ENCODE peak calls at places on chromosomes 7 and 10, in ten cellular contexts. Y is lung microvascular endothelial cell; J is heart right ventricle; L is NCI-H2029; T is NCI-H1694; Z is activated CD4-positive, CD25-positive, alpha-beta regulatory T cell; P is foreskin fibroblast; K is activated naive CD4-positive, alpha-beta T cell; B is activated T-cell treated with anti-CD3 and anti-CD28 coated beads, Interleukin-2, amount 50 U/mL, for 72 hours; G is COR-L47. M is an unnamed sample.

GRCh38 chr7:24283559-24283899 is 461 bp upstream of the NPY start:
- DNase-seq in G (no peak), T (no peak), B (no peak), K (no peak), Y (no peak), Z (no peak), J (no peak), P (no peak), L (no peak), M (no peak)

GRCh38 chr10:27449571-27449970 is 54.5 kb upstream of the RAB18 start:
- DNase-seq in T (no peak), K (no peak), P (no peak), Y (no peak), Z (no peak), J (no peak), G (no peak), B (no peak), L (no peak), M (no peak)

GRCh38 chr7:49094866-49095265 is 170.5 kb downstream of the CDC14C start:
- DNase-seq in P (no peak), L (no peak), Z (no peak), K (no peak), B (no peak), J (no peak), T (no peak), Y (no peak), G (no peak), M (no peak)

GRCh38 chr10:110746254-110746826 is 102.2 kb downstream of the RBM20 start:
- DNase-seq in K (peak), P (peak), L (peak), Y (peak), T (peak), J (no peak), Z (no peak), G (peak), B (peak), M (peak)

GRCh38 chr7:104862719-104863118 is 151.3 kb upstream of the KMT2E start:
- DNase-seq in K (no peak), L (no peak), P (peak), Z (no peak), T (peak), Y (peak), J (no peak), G (peak), B (no peak), M (no peak)

GRCh38 chr10:114010316-114010715 is 33.4 kb upstream of the ADRB1 start:
- DNase-seq in T (no peak), B (no peak), G (no peak), P (no peak), L (no peak), Y (no peak), Z (no peak), K (no peak), J (no peak), M (no peak)

GRCh38 chr10:32007026-32007425 is 49.2 kb downstream of the KIF5B start:
- DNase-seq in J (no peak), G (no peak), Y (no peak), P (no peak), K (no peak), Z (no peak), L (no peak), T (no peak), B (no peak), M (no peak)

GRCh38 chr7:145863-146262 is 46.5 kb upstream of the FAM20C start:
- DNase-seq in B (no peak), T (no peak), L (no peak), P (no peak), G (no peak), Z (no peak), Y (no peak), J (no peak), K (no peak), M (no peak)

GRCh38 chr7:135253851-135254815 is 20.5 kb downstream of the STRA8 start:
- DNase-seq in L (no peak), Z (no peak), K (no peak), J (peak), B (no peak), T (peak), G (no peak), Y (peak), P (peak), M (no peak)

GRCh38 chr10:107686095-107686494 is 521.6 kb upstream of the SORCS1 start:
- DNase-seq in J (no peak), T (no peak), K (no peak), P (no peak), Z (no peak), L (no peak), B (no peak), G (no peak), Y (no peak), M (no peak)

GRCh38 chr7:106009511-106010226 is 46.6 kb downstream of the CDHR3 start:
- DNase-seq in K (peak), J (peak), Z (peak), P (peak), B (peak), Y (peak), G (peak), T (no peak), L (peak), M (peak)

GRCh38 chr7:158816995-158817394 is 12.3 kb downstream of the ESYT2 start:
- DNase-seq in B (no peak), T (no peak), G (no peak), P (no peak), L (no peak), J (no peak), K (no peak), Z (no peak), Y (no peak), M (no peak)

GRCh38 chr10:23157691-23158369 is 34.3 kb upstream of the PTF1A start:
- DNase-seq in Z (no peak), K (no peak), G (peak), T (peak), B (no peak), J (no peak), L (no peak), Y (peak), P (peak), M (peak)

GRCh38 chr7:33500590-33500989 is 371.2 kb downstream of the BBS9 start:
- DNase-seq in P (peak), G (no peak), L (no peak), Y (no peak), Z (no peak), B (no peak), T (no peak), J (no peak), K (no peak), M (no peak)

GRCh38 chr7:26187380-26188290 is 12.9 kb downstream of the HNRNPA2B1 start:
- DNase-seq in K (no peak), T (no peak), P (no peak), G (no peak), Y (no peak), Z (no peak), J (no peak), L (no peak), B (no peak), M (no peak)

GRCh38 chr7:57868771-57869483 is 418.9 kb downstream of the ZNF716 start:
- DNase-seq in B (no peak), P (peak), G (no peak), L (no peak), Y (no peak), J (no peak), Z (no peak), T (no peak), K (no peak), M (peak)

GRCh38 chr10:96130326-96130758 is 245 bp downstream of the ZNF518A start:
- DNase-seq in L (peak), P (peak), G (peak), B (peak), K (peak), T (peak), J (peak), Z (peak), Y (peak), M (peak)

GRCh38 chr10:70334526-70335245 is 47.7 kb downstream of the LRRC20 start:
- DNase-seq in J (no peak), Y (no peak), G (peak), K (no peak), P (no peak), T (no peak), B (no peak), L (no peak), Z (no peak), M (no peak)

GRCh38 chr10:67697646-67698245 is 1.8 kb upstream of the CTNNA3 start:
- DNase-seq in L (peak), K (no peak), J (no peak), B (peak), T (peak), P (peak), G (peak), Y (peak), Z (no peak), M (peak)

GRCh38 chr10:121531076-121531829 is 67.0 kb downstream of the FGFR2 start:
- DNase-seq in P (no peak), B (no peak), T (no peak), Y (no peak), G (no peak), J (no peak), L (no peak), K (no peak), Z (no peak), M (no peak)

GRCh38 chr10:103855852-103856496 is 598 bp upstream of the SH3PXD2A start:
- DNase-seq in Y (no peak), G (no peak), L (no peak), Z (no peak), K (no peak), T (no peak), P (no peak), J (no peak), B (no peak), M (no peak)

GRCh38 chr10:7541137-7542087 is 125.4 kb downstream of the ITIH5 start:
- DNase-seq in T (no peak), P (no peak), B (no peak), Y (no peak), J (peak), G (no peak), Z (no peak), L (no peak), K (no peak), M (no peak)

GRCh38 chr10:5445006-5445405 is 32.6 kb downstream of the NET1 start:
- DNase-seq in K (no peak), L (no peak), G (no peak), B (no peak), P (no peak), J (no peak), Y (no peak), Z (no peak), T (no peak), M (no peak)

GRCh38 chr10:9038146-9038714 is 983.7 kb downstream of the GATA3 start:
- DNase-seq in L (no peak), T (no peak), J (no peak), K (no peak), P (peak), Z (no peak), G (no peak), Y (no peak), B (no peak), M (no peak)

M was measured in NCI-H1092 treated with DMSO at 0.1 percent for 48 hours.